ENCODE peak calls at places on chromosomes 4 and X, in eight cellular contexts. D is foreskin fibroblast, S is neural progenitor cell, Z is GM12878, U is Caco-2, O is stomach, N is Peyer's patch, X is heart left ventricle. H is an unnamed sample.
A peak's percentile ranks its signal among the peaks of the same experiment; 100 is the strongest.

GRCh38 chr4:44927361-44928061 is 201.2 kb upstream of the GNPDA2 start:
- DNase-seq in Z (no peak), O (no peak), D (peak; percentile 8), N (no peak), U (no peak), X (no peak), S (peak; percentile 58), H (peak; percentile 54)

GRCh38 chr4:146739182-146739581 is 100.5 kb downstream of the POU4F2 start:
- DNase-seq in O (no peak), X (no peak), N (no peak), D (no peak), U (no peak), Z (no peak), S (no peak), H (no peak)

GRCh38 chrX:40471965-40472648 is 108.7 kb upstream of the ATP6AP2 start:
- DNase-seq in O (peak; percentile 38), N (no peak), S (peak; percentile 48), U (peak; percentile 72), Z (peak; percentile 33), D (peak; percentile 38), X (no peak), H (peak; percentile 60)

GRCh38 chrX:116726806-116727205 is 264.0 kb upstream of the CT83 start:
- DNase-seq in X (no peak), O (no peak), N (no peak), S (no peak), U (no peak), Z (no peak), D (no peak), H (no peak)

GRCh38 chr4:147335183-147335582 is 145.7 kb upstream of the EDNRA start:
- DNase-seq in D (no peak), Z (no peak), S (no peak), N (no peak), O (no peak), X (no peak), U (no peak), H (no peak)

GRCh38 chr4:169199184-169199583 is 71.6 kb downstream of the SH3RF1 start:
- DNase-seq in N (no peak), O (no peak), Z (no peak), X (no peak), U (no peak), S (no peak), D (no peak), H (no peak)

GRCh38 chrX:110755061-110755460 is 40.6 kb downstream of the CHRDL1 start:
- DNase-seq in U (no peak), N (no peak), X (no peak), S (no peak), D (peak; percentile 63), O (no peak), Z (no peak), H (no peak)

GRCh38 chrX:71619193-71619592 is 882 bp upstream of the CXCR3 start:
- DNase-seq in D (no peak), N (no peak), U (no peak), X (no peak), S (no peak), Z (no peak), O (no peak), H (no peak)

GRCh38 chr4:143336828-143337599 is at the start of gene GAB1:
- DNase-seq in U (peak; percentile 85), N (peak; percentile 25), Z (no peak), O (peak; percentile 77), X (peak; percentile 87), S (peak; percentile 94), D (peak; percentile 90), H (peak; percentile 82)

GRCh38 chrX:71106427-71106826 is at the start of gene CXorf65:
- DNase-seq in N (no peak), U (no peak), S (no peak), O (no peak), Z (no peak), D (no peak), X (no peak), H (no peak)

GRCh38 chr4:54440394-54441223 is 211.5 kb downstream of the PDGFRA start:
- DNase-seq in O (no peak), X (no peak), U (no peak), D (peak; percentile 68), N (no peak), Z (no peak), S (peak; percentile 67), H (peak; percentile 61)
- H3K4me3 ChIP-seq in O (no peak overlapping the region), X (peak overlapping the region; percentile 27), U (no peak overlapping the region), D (peak overlapping the region; percentile 7), N (no peak overlapping the region), Z (no peak overlapping the region), S (no peak overlapping the region), H (peak overlapping the region; percentile 2)

GRCh38 chr4:165115301-165115700 is 2.6 kb upstream of the TMEM192 start:
- DNase-seq in Z (no peak), O (no peak), D (no peak), N (no peak), S (no peak), X (no peak), U (no peak), H (no peak)

GRCh38 chr4:165111906-165112257 is 778 bp downstream of the TMEM192 start:
- DNase-seq in X (no peak), O (no peak), D (no peak), N (no peak), Z (no peak), S (no peak), U (no peak), H (no peak)

GRCh38 chr4:165118256-165118909 is 5.7 kb upstream of the TMEM192 start:
- DNase-seq in U (no peak), D (no peak), S (no peak), O (no peak), N (no peak), Z (no peak), X (no peak), H (no peak)

GRCh38 chr4:165106518-165106917 is 6.1 kb downstream of the TMEM192 start:
- DNase-seq in Z (no peak), O (no peak), S (no peak), N (no peak), X (no peak), U (peak; percentile 75), D (no peak), H (no peak)

DNA sequence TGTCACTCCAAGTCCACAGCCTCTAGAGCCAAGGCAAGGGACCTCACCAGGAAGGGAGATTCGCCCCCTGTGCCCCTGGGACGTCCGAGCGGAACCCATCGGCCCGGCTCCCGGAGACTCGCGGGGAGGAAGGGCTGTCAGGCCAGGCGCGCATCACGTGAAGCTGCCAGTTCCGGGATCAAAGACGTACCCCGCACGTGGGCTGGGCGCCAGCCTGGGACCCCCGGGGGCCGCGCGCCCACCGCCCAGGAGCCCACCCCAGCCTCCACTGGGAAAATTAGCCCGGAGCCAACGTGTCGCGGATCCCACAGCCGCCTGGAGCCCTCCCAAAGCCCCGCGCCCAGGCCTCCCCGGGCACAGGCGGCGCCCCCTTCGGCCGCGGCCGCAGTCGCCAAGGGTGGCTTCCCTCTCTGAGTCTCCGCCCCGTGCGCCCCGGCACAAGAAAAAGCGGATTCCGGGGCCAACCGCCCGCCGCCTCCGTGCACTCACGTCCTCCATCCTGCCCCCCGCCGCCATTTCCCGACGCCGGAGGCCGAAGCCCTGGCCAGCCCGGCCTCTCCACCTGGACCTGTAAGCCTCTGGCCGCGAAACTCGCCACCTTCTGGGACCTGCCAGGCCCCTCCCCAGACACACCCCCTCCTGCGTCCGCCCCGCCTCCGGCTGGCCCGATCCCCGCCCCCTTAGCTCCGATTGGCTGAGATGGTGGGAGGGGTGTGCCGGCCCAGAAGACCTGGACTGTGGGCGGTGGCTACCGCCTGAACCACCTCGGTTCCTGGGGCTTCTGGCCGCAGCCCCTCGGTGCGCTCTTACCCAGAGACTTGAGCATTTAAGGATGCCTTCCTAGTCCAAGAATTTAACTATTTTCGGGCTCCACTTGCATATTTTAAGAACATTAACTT is at the start of gene TMEM192:
- DNase-seq in D (peak; percentile 96), O (peak; percentile 95), N (peak; percentile 92), Z (peak; percentile 70), X (peak; percentile 94), S (peak; percentile 94), U (peak; percentile 95), H (peak; percentile 93)
- TF ChIP-seq CTCF in D (peak; percentile 40), O (peak; percentile 17), N (peak; percentile 40), Z (peak; percentile 36), X (peak; percentile 21), S (peak; percentile 46), U (peak; percentile 18), H (peak; percentile 5)

DNA sequence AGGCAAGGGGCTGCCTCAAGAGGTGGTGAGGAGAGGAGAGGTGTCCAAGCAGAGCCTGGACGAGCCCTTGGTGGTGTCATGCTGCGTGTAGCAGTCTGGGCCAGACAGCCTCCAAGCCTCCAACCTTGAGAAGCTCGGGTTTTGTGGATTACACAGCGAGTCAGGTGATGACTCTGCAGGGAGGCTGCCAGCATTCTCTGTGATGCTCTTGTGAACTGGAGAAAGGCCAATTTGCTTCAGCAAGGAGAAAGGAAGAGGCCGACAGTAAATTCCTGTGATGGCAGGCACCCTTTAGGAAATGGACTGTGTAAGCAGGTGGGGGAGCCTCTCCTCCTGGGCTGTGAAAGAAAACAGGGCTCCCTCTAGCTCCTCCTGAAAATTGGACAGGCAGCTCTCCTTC is 36.0 kb upstream of the CD99L2 start:
- DNase-seq in N (no peak), X (no peak), D (peak; percentile 63), O (no peak), U (no peak), S (peak; percentile 28), Z (no peak), H (peak; percentile 31)
- H3K4me3 ChIP-seq in N (no peak overlapping the region), X (no peak overlapping the region), D (no peak overlapping the region), O (no peak overlapping the region), U (no peak overlapping the region), S (no peak overlapping the region), Z (no peak overlapping the region), H (no peak overlapping the region)

GRCh38 chr4:140653718-140654515 is 85.2 kb upstream of the UCP1 start:
- DNase-seq in O (no peak), D (peak; percentile 74), U (no peak), S (peak; percentile 68), Z (no peak), N (no peak), X (no peak), H (peak; percentile 81)

GRCh38 chr4:140652601-140653000 is 83.8 kb upstream of the UCP1 start:
- DNase-seq in Z (no peak), N (no peak), U (no peak), S (no peak), D (no peak), O (no peak), X (no peak), H (no peak)

GRCh38 chr4:140648716-140649115 is 80.0 kb upstream of the UCP1 start:
- DNase-seq in U (no peak), N (no peak), X (no peak), S (no peak), O (no peak), Z (no peak), D (no peak), H (no peak)

GRCh38 chr4:140659935-140660710 is 91.4 kb upstream of the UCP1 start:
- DNase-seq in N (no peak), X (no peak), Z (no peak), U (no peak), O (no peak), D (peak; percentile 10), S (no peak), H (no peak)

DNA sequence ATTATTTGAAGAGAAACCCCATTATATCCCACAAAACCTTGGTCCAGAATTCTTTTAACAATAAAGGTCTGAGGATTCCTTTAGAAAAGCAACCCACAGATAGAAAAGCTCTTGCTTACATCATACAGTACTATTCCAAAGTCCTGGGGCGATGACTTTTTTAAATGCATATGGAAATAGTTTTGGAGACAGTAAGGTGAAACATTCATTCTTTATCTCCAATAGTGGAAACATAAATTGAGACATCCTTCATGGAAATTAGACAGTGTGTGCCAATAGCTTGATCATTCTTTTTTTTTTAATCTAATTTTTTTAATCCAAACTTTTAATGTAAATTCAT is 85.7 kb upstream of the UCP1 start:
- DNase-seq in N (no peak), O (no peak), S (no peak), D (peak; percentile 37), Z (no peak), X (no peak), U (no peak), H (peak; percentile 30)
- TF ChIP-seq CTCF in N (no peak), O (no peak), S (no peak), D (no peak), Z (no peak), X (no peak), U (no peak), H (no peak)

H was measured in fibroblast of pulmonary artery.